ENCODE peak calls at places on chromosome 18, in nine cellular contexts. S, Z, V, Y, I, Q, K, D and F are unnamed samples.
A peak's percentile ranks its signal among the peaks of the same experiment; 100 is the strongest.

GRCh38 chr18:26021061-26021754 is 69.2 kb downstream of the SS18 start:
- DNase-seq in Y (no peak), V (no peak), S (no peak), I (no peak), D (no peak), Q (no peak), Z (no peak), K (no peak), F (no peak)

GRCh38 chr18:24322594-24323136 is 75.0 kb downstream of the OSBPL1A start:
- DNase-seq in Q (no peak), V (no peak), Z (no peak), D (no peak), I (no peak), K (no peak), Y (no peak), S (no peak), F (no peak)

GRCh38 chr18:41265047-41265446 is 690.0 kb upstream of the PIK3C3 start:
- DNase-seq in Z (no peak), D (no peak), Y (no peak), I (no peak), K (no peak), S (no peak), V (no peak), Q (no peak), F (no peak)

GRCh38 chr18:57819671-57820460 is 16.8 kb upstream of the ATP8B1 start:
- DNase-seq in Q (peak; percentile 88), S (peak; percentile 68), D (no peak), V (peak; percentile 62), I (no peak), Y (no peak), K (no peak), Z (peak; percentile 16), F (no peak)

GRCh38 chr18:76367168-76367785 is 127.8 kb downstream of the ZNF516 start:
- DNase-seq in I (no peak), Q (no peak), Y (no peak), S (no peak), D (no peak), V (no peak), K (no peak), Z (no peak), F (no peak)

GRCh38 chr18:10264260-10264659 is 190.2 kb upstream of the APCDD1 start:
- DNase-seq in V (no peak), Z (no peak), D (no peak), K (no peak), I (no peak), S (no peak), Y (no peak), Q (no peak), F (no peak)

GRCh38 chr18:21897811-21898210 is 157.2 kb downstream of the MIB1 start:
- DNase-seq in S (peak; percentile 55), I (peak; percentile 43), Q (peak; percentile 55), V (no peak), D (no peak), Z (peak; percentile 92), Y (no peak), K (no peak), F (no peak)

GRCh38 chr18:76426738-76427305 is 68.2 kb downstream of the ZNF516 start:
- DNase-seq in Q (peak; percentile 45), V (no peak), S (peak; percentile 21), D (no peak), I (peak; percentile 73), Y (no peak), K (no peak), Z (peak; percentile 88), F (no peak)

GRCh38 chr18:7272268-7273049 is 41.6 kb downstream of the LRRC30 start:
- DNase-seq in Q (peak; percentile 67), Z (peak; percentile 89), Y (no peak), V (peak; percentile 59), I (peak; percentile 55), D (no peak), K (peak; percentile 47), S (peak; percentile 71), F (peak; percentile 35)

GRCh38 chr18:2656237-2657042 is 914 bp downstream of the SMCHD1 start:
- DNase-seq in K (no peak), Y (peak; percentile 45), D (peak; percentile 55), V (peak; percentile 56), S (peak; percentile 13), Q (peak; percentile 65), I (peak; percentile 61), Z (peak; percentile 55), F (peak; percentile 44)

GRCh38 chr18:70420151-70420898 is 131.5 kb downstream of the SOCS6 start:
- DNase-seq in Z (no peak), I (no peak), K (no peak), Y (no peak), Q (no peak), S (peak; percentile 66), V (no peak), D (no peak), F (no peak)

DNA sequence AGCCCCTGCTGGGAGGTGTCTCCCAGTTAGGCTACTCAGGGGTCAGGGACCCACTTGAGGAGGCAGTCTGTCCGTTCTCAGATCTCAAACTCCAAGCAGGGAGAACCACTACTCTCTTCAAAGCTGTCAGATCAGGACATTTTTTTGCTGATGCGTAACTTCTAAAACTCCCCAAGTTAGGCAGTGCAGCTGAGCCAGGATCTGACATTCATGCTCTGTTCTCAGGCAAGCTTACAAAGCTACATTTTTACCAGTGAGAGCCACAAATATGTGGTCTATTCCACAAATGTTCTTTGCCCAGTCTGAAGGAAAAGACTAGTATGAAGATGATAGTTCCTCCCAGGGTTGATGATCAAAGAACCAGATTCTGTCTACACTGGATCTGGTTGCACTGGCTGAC is 184.1 kb downstream of the MTCL1 start:
- DNase-seq in K (no peak), D (no peak), V (no peak), Z (no peak), I (no peak), S (no peak), Q (no peak), Y (no peak), F (no peak)
- H3K27ac ChIP-seq in K (no peak overlapping the region), D (no peak overlapping the region), V (no peak overlapping the region), Z (no peak overlapping the region), I (no peak overlapping the region), S (peak overlapping the region; percentile 90), Q (no peak overlapping the region), Y (no peak overlapping the region), F (no peak overlapping the region)

GRCh38 chr18:75170022-75170789 is 38.7 kb downstream of the PTGR3 start:
- DNase-seq in K (no peak), I (no peak), Q (no peak), V (peak; percentile 55), S (no peak), D (no peak), Z (peak; percentile 21), Y (no peak), F (no peak)

GRCh38 chr18:75167137-75167536 is 41.8 kb downstream of the PTGR3 start:
- DNase-seq in Z (no peak), S (no peak), D (no peak), Q (no peak), K (no peak), Y (no peak), I (no peak), V (no peak), F (no peak)

GRCh38 chr18:75169411-75169810 is 39.5 kb downstream of the PTGR3 start:
- DNase-seq in I (no peak), K (no peak), Y (no peak), S (no peak), V (no peak), Z (no peak), Q (no peak), D (no peak), F (no peak)

GRCh38 chr18:75167759-75168211 is 41.2 kb downstream of the PTGR3 start:
- DNase-seq in Q (no peak), I (no peak), Y (no peak), D (no peak), V (peak; percentile 35), Z (no peak), K (no peak), S (no peak), F (no peak)

DNA sequence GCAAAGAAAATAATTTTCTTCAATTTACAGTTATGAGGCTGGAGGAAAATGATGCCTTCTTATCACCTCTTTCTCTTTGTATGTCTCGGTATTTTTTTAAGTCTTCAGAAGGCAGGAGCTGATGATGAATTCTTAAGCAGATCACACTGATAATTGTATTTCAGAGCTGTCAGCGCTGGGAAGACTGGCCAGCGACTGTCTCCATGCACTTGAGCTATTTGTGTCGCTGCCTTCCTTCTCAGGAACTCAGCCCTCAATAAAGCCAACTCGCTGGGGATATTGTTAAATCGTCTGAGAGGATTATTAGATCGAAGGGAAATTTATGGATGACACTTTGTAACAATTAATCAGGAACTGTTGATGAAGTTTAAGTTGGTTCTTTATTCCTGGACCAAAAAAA is 40.3 kb downstream of the PTGR3 start:
- DNase-seq in Y (no peak), Q (no peak), Z (no peak), I (no peak), V (no peak), K (no peak), S (no peak), D (no peak), F (no peak)
- H3K27ac ChIP-seq in Y (no peak overlapping the region), Q (no peak overlapping the region), Z (no peak overlapping the region), I (no peak overlapping the region), V (peak overlapping the region; percentile 89), K (no peak overlapping the region), S (no peak overlapping the region), D (no peak overlapping the region), F (no peak overlapping the region)

GRCh38 chr18:48728204-48728833 is 189.5 kb downstream of the CTIF start:
- DNase-seq in V (no peak), K (no peak), I (no peak), Z (no peak), Q (peak; percentile 38), S (no peak), Y (no peak), D (no peak), F (no peak)

GRCh38 chr18:48727685-48728084 is 188.9 kb downstream of the CTIF start:
- DNase-seq in D (no peak), Y (no peak), K (no peak), V (no peak), Q (no peak), I (no peak), Z (no peak), S (no peak), F (no peak)

GRCh38 chr18:48730010-48730409 is 191.2 kb downstream of the CTIF start:
- DNase-seq in Q (no peak), S (no peak), Z (no peak), K (no peak), Y (no peak), D (no peak), V (no peak), I (no peak), F (no peak)

GRCh38 chr18:48732767-48733424 is 194.1 kb downstream of the CTIF start:
- DNase-seq in S (no peak), D (no peak), V (no peak), I (no peak), K (no peak), Q (no peak), Z (no peak), Y (no peak), F (no peak)

DNA sequence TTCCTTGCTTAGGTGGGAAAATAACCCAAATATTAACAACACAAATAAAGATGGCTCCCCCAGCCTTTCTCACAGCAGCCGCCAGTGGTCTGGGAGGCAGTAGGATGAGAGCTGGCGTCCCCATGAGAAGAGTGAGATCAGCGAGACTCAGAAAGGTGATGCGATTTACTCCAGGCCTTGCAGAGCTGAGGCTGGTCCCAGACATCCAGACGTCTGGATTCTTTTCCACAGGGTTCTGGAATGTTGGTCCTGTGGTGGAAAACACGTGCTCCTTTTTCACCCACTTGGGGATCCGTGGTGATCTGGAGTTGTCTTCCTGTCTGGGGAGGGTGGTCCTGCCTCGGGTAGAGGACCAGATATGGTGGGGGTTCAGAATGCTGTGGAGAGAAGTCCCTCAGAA is 190.6 kb downstream of the CTIF start:
- DNase-seq in Y (no peak), K (no peak), Q (no peak), V (no peak), S (no peak), I (no peak), Z (no peak), D (no peak), F (no peak)
- H3K27ac ChIP-seq in Y (no peak overlapping the region), K (no peak overlapping the region), Q (no peak overlapping the region), V (no peak overlapping the region), S (no peak overlapping the region), I (no peak overlapping the region), Z (no peak overlapping the region), D (no peak overlapping the region), F (no peak overlapping the region)

GRCh38 chr18:30999887-31000628 is 42.5 kb downstream of the DSC3 start:
- DNase-seq in S (no peak), I (no peak), Y (no peak), Q (no peak), Z (peak; percentile 35), D (no peak), K (no peak), V (no peak), F (no peak)
- H3K27ac ChIP-seq in S (no peak overlapping the region), I (no peak overlapping the region), Y (no peak overlapping the region), Q (no peak overlapping the region), Z (no peak overlapping the region), D (no peak overlapping the region), K (no peak overlapping the region), V (no peak overlapping the region), F (no peak overlapping the region)